ENCODE peak calls at places on chromosome 2, in seven cellular contexts. U is HFFc6; A is GDM1; B is colonic mucosa; O is GM23248; X is osteocyte; Q is stimulated activated CD4-positive, alpha-beta T cell treated with anti-CD3 and anti-CD28 coated beads, Interleukin-1b, Interleukin-23, amount 100 ng/mL, for 24 hours. R is an unnamed sample.

GRCh38 chr2:32383858-32384257 is 27.0 kb downstream of the BIRC6 start:
- DNase-seq in B (no peak), U (no peak), Q (no peak), X (no peak), O (no peak), A (no peak), R (no peak)

GRCh38 chr2:98869868-98870267 is 66.2 kb downstream of the CRACDL start:
- DNase-seq in X (peak), Q (no peak), B (peak), A (no peak), U (no peak), O (no peak), R (peak)

GRCh38 chr2:161976300-161976699 is 97.7 kb downstream of the DPP4 start:
- DNase-seq in A (no peak), U (no peak), B (no peak), Q (no peak), O (no peak), X (no peak), R (no peak)

GRCh38 chr2:209331291-209331844 is 92.5 kb upstream of the MAP2 start:
- DNase-seq in U (peak), O (peak), B (no peak), A (no peak), Q (no peak), X (no peak), R (peak)

GRCh38 chr2:878245-878930 is 72.3 kb upstream of the SNTG2 start:
- DNase-seq in O (no peak), Q (no peak), A (no peak), U (no peak), X (peak), B (peak), R (no peak)

GRCh38 chr2:219416233-219416598 is 2.0 kb upstream of the DES start:
- DNase-seq in B (no peak), A (no peak), X (no peak), O (no peak), Q (no peak), U (no peak), R (no peak)

GRCh38 chr2:212726403-212726802 is 187.8 kb upstream of the ERBB4 start:
- DNase-seq in U (no peak), B (no peak), A (no peak), X (no peak), O (no peak), Q (no peak), R (no peak)

GRCh38 chr2:219124379-219125110 is 36.1 kb downstream of the NHEJ1 start:
- DNase-seq in X (no peak), O (peak), A (no peak), Q (no peak), U (peak), B (peak), R (no peak)

GRCh38 chr2:200509608-200510433 is at the start of gene KCTD18:
- DNase-seq in A (peak), O (peak), B (peak), X (peak), U (peak), Q (peak), R (peak)

GRCh38 chr2:239593965-239594771 is 193.3 kb upstream of the HDAC4 start:
- DNase-seq in Q (no peak), A (no peak), U (no peak), O (no peak), X (peak), B (no peak), R (no peak)

GRCh38 chr2:176202491-176202890 is 14.0 kb downstream of the HOXD1 start:
- DNase-seq in X (no peak), A (no peak), B (no peak), O (no peak), U (no peak), Q (no peak), R (no peak)

GRCh38 chr2:110840508-110840907 is 108.1 kb downstream of the ACOXL start:
- DNase-seq in Q (no peak), X (no peak), O (no peak), U (no peak), B (no peak), A (no peak), R (no peak)

GRCh38 chr2:219521066-219521880 is 7.0 kb downstream of the ASIC4 start:
- DNase-seq in A (no peak), U (no peak), B (no peak), X (no peak), Q (no peak), O (peak), R (no peak)

GRCh38 chr2:227219312-227220105 is 55.1 kb downstream of the COL4A3 start:
- DNase-seq in O (no peak), B (no peak), U (no peak), Q (no peak), X (no peak), A (no peak), R (no peak)

GRCh38 chr2:183383854-183384253 is 259.6 kb downstream of the NUP35 start:
- DNase-seq in X (no peak), Q (no peak), A (no peak), B (no peak), U (no peak), O (no peak), R (no peak)

GRCh38 chr2:127674241-127675209 is 805 bp downstream of the LIMS2 start:
- DNase-seq in Q (peak), X (no peak), U (no peak), A (no peak), B (no peak), O (peak), R (no peak)

GRCh38 chr2:147636238-147636887 is 208.5 kb upstream of the ACVR2A start:
- DNase-seq in X (no peak), U (no peak), B (no peak), Q (no peak), A (no peak), O (peak), R (no peak)

GRCh38 chr2:103875111-103875510 is 978.8 kb upstream of the POU3F3 start:
- DNase-seq in U (no peak), Q (no peak), X (no peak), B (no peak), O (no peak), A (no peak), R (no peak)

GRCh38 chr2:113078350-113078839 is 10.6 kb downstream of the IL1F10 start:
- DNase-seq in U (no peak), B (peak), A (no peak), O (peak), X (no peak), Q (no peak), R (no peak)

GRCh38 chr2:142220901-142221300 is 90.1 kb upstream of the LRP1B start:
- DNase-seq in Q (no peak), A (no peak), B (no peak), U (no peak), X (no peak), O (no peak), R (no peak)

GRCh38 chr2:67054725-67055124 is 342.4 kb upstream of the ETAA1 start:
- DNase-seq in Q (no peak), A (no peak), B (no peak), U (no peak), O (no peak), X (no peak), R (peak)

GRCh38 chr2:106189764-106190468 is 4.2 kb downstream of the UXS1 start:
- DNase-seq in U (peak), X (no peak), O (peak), Q (no peak), B (no peak), A (no peak), R (no peak)

GRCh38 chr2:20186078-20186854 is 38.7 kb downstream of the SDC1 start:
- DNase-seq in Q (no peak), O (peak), U (peak), X (no peak), B (peak), A (peak), R (no peak)

GRCh38 chr2:71566271-71566858 is 113.0 kb downstream of the DYSF start:
- DNase-seq in U (peak), B (no peak), O (peak), Q (no peak), X (no peak), A (no peak), R (no peak)

GRCh38 chr2:129379411-129379810 is 600.1 kb upstream of the RAB6C start:
- DNase-seq in A (no peak), Q (no peak), U (no peak), O (no peak), X (no peak), B (no peak), R (no peak)

GRCh38 chr2:118121101-118121500 is 32.8 kb downstream of the INSIG2 start:
- DNase-seq in U (no peak), O (no peak), B (no peak), Q (no peak), A (no peak), X (no peak), R (no peak)

GRCh38 chr2:198004173-198004572 is 199.8 kb downstream of the PLCL1 start:
- DNase-seq in X (no peak), O (peak), U (no peak), Q (no peak), A (no peak), B (no peak), R (no peak)

GRCh38 chr2:42314892-42315468 is 46.0 kb downstream of the COX7A2L start:
- DNase-seq in A (no peak), U (peak), O (peak), B (no peak), Q (no peak), X (no peak), R (no peak)

GRCh38 chr2:217223222-217223930 is 363.5 kb upstream of the TNP1 start:
- DNase-seq in X (no peak), Q (peak), B (no peak), O (peak), U (peak), A (no peak), R (no peak)

GRCh38 chr2:187150667-187151066 is 297.4 kb downstream of the CALCRL start:
- DNase-seq in A (no peak), B (no peak), X (no peak), Q (no peak), U (no peak), O (peak), R (no peak)